ENCODE peak calls at places on chromosomes 7 and 10, in ten cellular contexts. One of them, this sample, is unnamed.

GRCh38 chr7:100515072-100515532 is 23.9 kb upstream of the AGFG2 start:
- DNase-seq in AG09309: peak
- DNase-seq in HFF-Myc: peak
- DNase-seq in GM13976: no peak
- DNase-seq in PC-3: peak
- DNase-seq in GM12878: no peak
- DNase-seq in kidney: no peak
- DNase-seq in Calu3: no peak
- DNase-seq in right lobe of liver: no peak
- DNase-seq in fibroblast of mammary gland: peak
- DNase-seq in this sample: no peak

GRCh38 chr7:17787257-17787656 is 153.0 kb downstream of the SNX13 start:
- DNase-seq in AG09309: no peak
- DNase-seq in HFF-Myc: no peak
- DNase-seq in GM13976: no peak
- DNase-seq in PC-3: peak
- DNase-seq in GM12878: no peak
- DNase-seq in kidney: no peak
- DNase-seq in Calu3: no peak
- DNase-seq in right lobe of liver: no peak
- DNase-seq in fibroblast of mammary gland: no peak
- DNase-seq in this sample: no peak

GRCh38 chr7:41103331-41103730 is 599.6 kb downstream of the INHBA start:
- DNase-seq in AG09309: no peak
- DNase-seq in HFF-Myc: no peak
- DNase-seq in GM13976: peak
- DNase-seq in PC-3: peak
- DNase-seq in GM12878: peak
- DNase-seq in kidney: no peak
- DNase-seq in Calu3: no peak
- DNase-seq in right lobe of liver: no peak
- DNase-seq in fibroblast of mammary gland: no peak
- DNase-seq in this sample: no peak

GRCh38 chr7:101121996-101122932 is 4.6 kb upstream of the SERPINE1 start:
- DNase-seq in AG09309: peak
- DNase-seq in HFF-Myc: peak
- DNase-seq in GM13976: peak
- DNase-seq in PC-3: peak
- DNase-seq in GM12878: no peak
- DNase-seq in kidney: peak
- DNase-seq in Calu3: peak
- DNase-seq in right lobe of liver: peak
- DNase-seq in fibroblast of mammary gland: peak
- DNase-seq in this sample: no peak

GRCh38 chr10:3484306-3485187 is 300.5 kb downstream of the KLF6 start:
- DNase-seq in AG09309: no peak
- DNase-seq in HFF-Myc: no peak
- DNase-seq in GM13976: peak
- DNase-seq in PC-3: no peak
- DNase-seq in GM12878: peak
- DNase-seq in kidney: no peak
- DNase-seq in Calu3: no peak
- DNase-seq in right lobe of liver: no peak
- DNase-seq in fibroblast of mammary gland: peak
- DNase-seq in this sample: no peak

GRCh38 chr7:74057216-74057925 is 26.2 kb upstream of the LIMK1 start:
- DNase-seq in AG09309: no peak
- DNase-seq in HFF-Myc: no peak
- DNase-seq in GM13976: no peak
- DNase-seq in PC-3: no peak
- DNase-seq in GM12878: no peak
- DNase-seq in kidney: peak
- DNase-seq in Calu3: no peak
- DNase-seq in right lobe of liver: no peak
- DNase-seq in fibroblast of mammary gland: no peak
- DNase-seq in this sample: no peak

GRCh38 chr7:22832422-22832821 is 9.8 kb upstream of the TOMM7 start:
- DNase-seq in AG09309: no peak
- DNase-seq in HFF-Myc: no peak
- DNase-seq in GM13976: no peak
- DNase-seq in PC-3: peak
- DNase-seq in GM12878: no peak
- DNase-seq in kidney: no peak
- DNase-seq in Calu3: no peak
- DNase-seq in right lobe of liver: no peak
- DNase-seq in fibroblast of mammary gland: peak
- DNase-seq in this sample: no peak

GRCh38 chr7:85426487-85426960 is 239.7 kb upstream of the SEMA3D start:
- DNase-seq in AG09309: no peak
- DNase-seq in HFF-Myc: peak
- DNase-seq in GM13976: no peak
- DNase-seq in PC-3: no peak
- DNase-seq in GM12878: no peak
- DNase-seq in kidney: no peak
- DNase-seq in Calu3: no peak
- DNase-seq in right lobe of liver: no peak
- DNase-seq in fibroblast of mammary gland: peak
- DNase-seq in this sample: no peak

GRCh38 chr10:75708060-75708459 is 276.6 kb downstream of the LRMDA start:
- DNase-seq in AG09309: no peak
- DNase-seq in HFF-Myc: no peak
- DNase-seq in GM13976: no peak
- DNase-seq in PC-3: no peak
- DNase-seq in GM12878: no peak
- DNase-seq in kidney: no peak
- DNase-seq in Calu3: no peak
- DNase-seq in right lobe of liver: no peak
- DNase-seq in fibroblast of mammary gland: no peak
- DNase-seq in this sample: no peak

GRCh38 chr10:29595636-29596225 is 39.0 kb downstream of the SVIL start:
- DNase-seq in AG09309: no peak
- DNase-seq in HFF-Myc: no peak
- DNase-seq in GM13976: no peak
- DNase-seq in PC-3: peak
- DNase-seq in GM12878: no peak
- DNase-seq in kidney: no peak
- DNase-seq in Calu3: peak
- DNase-seq in right lobe of liver: no peak
- DNase-seq in fibroblast of mammary gland: no peak
- DNase-seq in this sample: no peak

GRCh38 chr10:77710759-77711682 is 73.4 kb upstream of the KCNMA1 start:
- DNase-seq in AG09309: no peak
- DNase-seq in HFF-Myc: peak
- DNase-seq in GM13976: peak
- DNase-seq in PC-3: peak
- DNase-seq in GM12878: no peak
- DNase-seq in kidney: peak
- DNase-seq in Calu3: peak
- DNase-seq in right lobe of liver: peak
- DNase-seq in fibroblast of mammary gland: peak
- DNase-seq in this sample: peak

GRCh38 chr10:132425029-132425758 is 28.2 kb downstream of the PWWP2B start:
- DNase-seq in AG09309: no peak
- DNase-seq in HFF-Myc: no peak
- DNase-seq in GM13976: no peak
- DNase-seq in PC-3: no peak
- DNase-seq in GM12878: no peak
- DNase-seq in kidney: peak
- DNase-seq in Calu3: no peak
- DNase-seq in right lobe of liver: no peak
- DNase-seq in fibroblast of mammary gland: no peak
- DNase-seq in this sample: no peak

GRCh38 chr10:47379901-47380300 is 4.2 kb downstream of the ZNF488 start:
- DNase-seq in AG09309: no peak
- DNase-seq in HFF-Myc: no peak
- DNase-seq in GM13976: peak
- DNase-seq in PC-3: no peak
- DNase-seq in GM12878: no peak
- DNase-seq in kidney: no peak
- DNase-seq in Calu3: no peak
- DNase-seq in right lobe of liver: no peak
- DNase-seq in fibroblast of mammary gland: no peak
- DNase-seq in this sample: no peak

GRCh38 chr10:51156913-51157312 is 82.6 kb downstream of the PRKG1 start:
- DNase-seq in AG09309: peak
- DNase-seq in HFF-Myc: peak
- DNase-seq in GM13976: no peak
- DNase-seq in PC-3: peak
- DNase-seq in GM12878: no peak
- DNase-seq in kidney: no peak
- DNase-seq in Calu3: no peak
- DNase-seq in right lobe of liver: no peak
- DNase-seq in fibroblast of mammary gland: peak
- DNase-seq in this sample: no peak

GRCh38 chr10:62735464-62736188 is 68.9 kb upstream of the ADO start:
- DNase-seq in AG09309: no peak
- DNase-seq in HFF-Myc: peak
- DNase-seq in GM13976: no peak
- DNase-seq in PC-3: peak
- DNase-seq in GM12878: peak
- DNase-seq in kidney: no peak
- DNase-seq in Calu3: no peak
- DNase-seq in right lobe of liver: no peak
- DNase-seq in fibroblast of mammary gland: peak
- DNase-seq in this sample: no peak

GRCh38 chr10:80500572-80501380 is 36.9 kb upstream of the SH2D4B start:
- DNase-seq in AG09309: no peak
- DNase-seq in HFF-Myc: no peak
- DNase-seq in GM13976: peak
- DNase-seq in PC-3: no peak
- DNase-seq in GM12878: peak
- DNase-seq in kidney: no peak
- DNase-seq in Calu3: no peak
- DNase-seq in right lobe of liver: no peak
- DNase-seq in fibroblast of mammary gland: peak
- DNase-seq in this sample: no peak
- TF ChIP-seq CTCF in AG09309: no peak
- TF ChIP-seq CTCF in HFF-Myc: no peak
- TF ChIP-seq CTCF in GM13976: no peak
- TF ChIP-seq CTCF in PC-3: no peak
- TF ChIP-seq CTCF in GM12878: no peak
- TF ChIP-seq CTCF in kidney: no peak
- TF ChIP-seq CTCF in Calu3: no peak
- TF ChIP-seq CTCF in right lobe of liver: no peak
- TF ChIP-seq CTCF in fibroblast of mammary gland: no peak
- TF ChIP-seq CTCF in this sample: no peak

DNA sequence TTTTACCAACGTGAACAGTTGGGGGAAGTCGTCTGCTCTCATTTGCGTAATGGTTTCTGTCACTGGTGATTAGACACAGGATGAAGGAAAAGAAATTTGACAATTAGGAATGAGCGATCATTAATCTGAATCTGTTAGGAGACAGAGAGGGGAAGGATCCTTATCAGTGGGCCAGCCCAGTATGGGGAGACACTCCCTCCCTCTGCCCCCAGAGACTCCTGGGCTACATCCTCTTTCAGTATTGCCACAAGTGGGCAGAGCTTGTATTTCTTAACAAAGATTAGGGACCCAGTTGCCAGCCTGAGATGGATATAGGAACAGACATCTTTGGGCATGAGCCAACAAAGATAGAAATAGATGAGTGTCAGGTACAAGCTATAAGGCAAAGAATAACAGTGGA is 15.5 kb downstream of the HIF1AN start:
- DNase-seq in AG09309: no peak
- DNase-seq in HFF-Myc: no peak
- DNase-seq in GM13976: no peak
- DNase-seq in PC-3: no peak
- DNase-seq in GM12878: no peak
- DNase-seq in kidney: no peak
- DNase-seq in Calu3: no peak
- DNase-seq in right lobe of liver: no peak
- DNase-seq in fibroblast of mammary gland: no peak
- DNase-seq in this sample: no peak
- TF ChIP-seq CTCF in AG09309: no peak
- TF ChIP-seq CTCF in HFF-Myc: no peak
- TF ChIP-seq CTCF in GM13976: no peak
- TF ChIP-seq CTCF in PC-3: no peak
- TF ChIP-seq CTCF in GM12878: no peak
- TF ChIP-seq CTCF in kidney: no peak
- TF ChIP-seq CTCF in Calu3: no peak
- TF ChIP-seq CTCF in right lobe of liver: no peak
- TF ChIP-seq CTCF in fibroblast of mammary gland: no peak
- TF ChIP-seq CTCF in this sample: no peak

DNA sequence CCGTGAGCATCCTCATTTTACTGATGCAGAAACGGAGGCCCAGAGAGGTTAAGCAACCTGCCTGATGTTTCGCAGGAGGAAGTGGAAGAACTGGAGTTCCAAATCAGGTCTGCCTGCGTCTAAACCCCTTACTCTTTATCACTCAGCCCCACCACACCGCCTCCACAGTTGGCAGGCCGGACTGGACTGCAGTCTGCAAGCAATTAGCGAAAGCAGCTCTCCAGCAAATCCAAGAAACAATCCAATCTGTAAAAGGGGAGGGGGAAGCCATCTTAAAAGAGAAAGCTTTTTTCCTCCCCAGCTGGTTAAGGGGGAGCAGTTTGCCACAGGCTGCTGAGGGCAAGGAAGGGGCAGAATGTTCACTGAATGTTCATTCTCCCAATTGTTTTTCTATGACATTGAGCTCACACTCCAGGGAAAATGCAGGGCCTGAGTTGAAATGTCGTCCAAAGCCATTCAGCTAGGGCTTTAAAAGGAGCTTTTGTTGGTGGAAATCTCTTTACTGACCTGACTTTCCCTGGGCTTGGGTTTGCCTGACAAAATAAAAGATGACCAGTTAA is 350.1 kb downstream of the RNLS start:
- DNase-seq in AG09309: no peak
- DNase-seq in HFF-Myc: no peak
- DNase-seq in GM13976: no peak
- DNase-seq in PC-3: no peak
- DNase-seq in GM12878: no peak
- DNase-seq in kidney: no peak
- DNase-seq in Calu3: no peak
- DNase-seq in right lobe of liver: no peak
- DNase-seq in fibroblast of mammary gland: no peak
- DNase-seq in this sample: no peak
- TF ChIP-seq CTCF in AG09309: no peak
- TF ChIP-seq CTCF in HFF-Myc: no peak
- TF ChIP-seq CTCF in GM13976: no peak
- TF ChIP-seq CTCF in PC-3: no peak
- TF ChIP-seq CTCF in GM12878: no peak
- TF ChIP-seq CTCF in kidney: no peak
- TF ChIP-seq CTCF in Calu3: no peak
- TF ChIP-seq CTCF in right lobe of liver: no peak
- TF ChIP-seq CTCF in fibroblast of mammary gland: no peak
- TF ChIP-seq CTCF in this sample: no peak

GRCh38 chr7:4753610-4754432 is 21.6 kb upstream of the AP5Z1 start:
- DNase-seq in AG09309: no peak
- DNase-seq in HFF-Myc: no peak
- DNase-seq in GM13976: peak
- DNase-seq in PC-3: peak
- DNase-seq in GM12878: no peak
- DNase-seq in kidney: peak
- DNase-seq in Calu3: peak
- DNase-seq in right lobe of liver: peak
- DNase-seq in fibroblast of mammary gland: peak
- DNase-seq in this sample: peak
- TF ChIP-seq CTCF in AG09309: peak
- TF ChIP-seq CTCF in HFF-Myc: peak
- TF ChIP-seq CTCF in GM13976: peak
- TF ChIP-seq CTCF in PC-3: peak
- TF ChIP-seq CTCF in GM12878: peak
- TF ChIP-seq CTCF in kidney: peak
- TF ChIP-seq CTCF in Calu3: peak
- TF ChIP-seq CTCF in right lobe of liver: peak
- TF ChIP-seq CTCF in fibroblast of mammary gland: peak
- TF ChIP-seq CTCF in this sample: peak

This sample was measured in BE2C.